ENCODE peak calls at places on chromosomes 1 and 21, in eight cellular contexts. B is psoas muscle; Y is left lung; C is tibial artery; Z is transverse colon; Q is upper lobe of left lung; O is naive thymus-derived CD4-positive, alpha-beta T cell; L is PC-9. N is an unnamed sample.

GRCh38 chr1:37793773-37794371 is at the start of gene MANEAL:
- DNase-seq in Z (peak; percentile 51), L (no peak), Y (peak; percentile 83), B (peak; percentile 76), O (no peak), C (peak; percentile 68), Q (peak; percentile 93), N (peak; percentile 62)

GRCh38 chr1:159207774-159208459 is 3.2 kb downstream of the ACKR1 start:
- DNase-seq in Q (no peak), L (no peak), C (no peak), Z (no peak), Y (no peak), O (no peak), B (no peak), N (no peak)

GRCh38 chr1:116666747-116667576 is 571 bp downstream of the IGSF3 start:
- DNase-seq in L (no peak), B (no peak), Y (no peak), C (no peak), O (no peak), Q (peak; percentile 44), Z (no peak), N (peak; percentile 46)

GRCh38 chr1:97427371-97427770 is 493.5 kb downstream of the DPYD start:
- DNase-seq in C (no peak), Q (no peak), B (no peak), Y (no peak), L (no peak), Z (no peak), O (no peak), N (no peak)

GRCh38 chr1:59014827-59015226 is 231.0 kb upstream of the JUN start:
- DNase-seq in Y (no peak), Z (no peak), C (no peak), Q (no peak), O (no peak), L (no peak), B (no peak), N (no peak)

GRCh38 chr1:53732409-53732808 is 6.6 kb downstream of the GLIS1 start:
- DNase-seq in B (no peak), Q (no peak), O (no peak), Z (no peak), C (no peak), Y (no peak), L (no peak), N (no peak)

GRCh38 chr1:241998412-241998921 is 431 bp downstream of the MAP1LC3C start:
- DNase-seq in Q (peak; percentile 71), Y (peak; percentile 87), O (peak; percentile 27), Z (peak; percentile 81), L (peak; percentile 58), C (peak; percentile 77), B (peak; percentile 87), N (peak; percentile 85)

GRCh38 chr1:54249798-54250497 is 50.0 kb downstream of the MRPL37 start:
- DNase-seq in C (no peak), L (peak; percentile 67), B (peak; percentile 58), Y (no peak), Q (no peak), Z (no peak), O (no peak), N (no peak)

GRCh38 chr1:18414872-18415447 is 65.8 kb upstream of the KLHDC7A start:
- DNase-seq in L (no peak), C (peak; percentile 17), O (no peak), Z (no peak), B (no peak), Y (no peak), Q (no peak), N (no peak)

GRCh38 chr21:43467785-43468184 is 40.9 kb upstream of the SIK1 start:
- DNase-seq in Y (peak; percentile 4), O (no peak), Q (no peak), B (peak; percentile 22), L (no peak), Z (no peak), C (no peak), N (no peak)

GRCh38 chr1:53276902-53277281 is 38.6 kb upstream of the MAGOH start:
- DNase-seq in Z (no peak), L (no peak), B (no peak), O (no peak), C (peak; percentile 49), Q (peak; percentile 80), Y (no peak), N (no peak)

GRCh38 chr1:76862447-76862846 is 4.8 kb upstream of the ST6GALNAC5 start:
- DNase-seq in Q (no peak), O (no peak), L (no peak), Y (no peak), Z (no peak), C (no peak), B (no peak), N (no peak)

GRCh38 chr1:12472798-12473551 is 145.0 kb downstream of the DHRS3 start:
- DNase-seq in B (no peak), O (peak; percentile 61), C (no peak), Q (no peak), Y (peak; percentile 60), Z (peak; percentile 37), L (no peak), N (no peak)

GRCh38 chr1:161177936-161178244 is 583 bp upstream of the B4GALT3 start:
- DNase-seq in Q (no peak), Z (no peak), B (no peak), Y (no peak), O (no peak), L (no peak), C (no peak), N (no peak)

GRCh38 chr1:161176468-161177111 is 717 bp downstream of the B4GALT3 start:
- DNase-seq in O (no peak), Y (no peak), L (no peak), C (no peak), B (peak; percentile 28), Q (no peak), Z (no peak), N (no peak)

GRCh38 chr1:161174911-161175310 is 2.4 kb downstream of the B4GALT3 start:
- DNase-seq in Z (no peak), O (no peak), B (peak; percentile 36), Y (no peak), Q (no peak), C (no peak), L (no peak), N (no peak)

GRCh38 chr1:161177112-161177935 is at the start of gene B4GALT3:
- DNase-seq in Y (peak; percentile 99), B (peak; percentile 95), L (peak; percentile 64), Q (peak; percentile 100), C (peak; percentile 93), O (peak; percentile 90), Z (peak; percentile 94), N (peak; percentile 56)

GRCh38 chr1:161175771-161176453 is 1.4 kb downstream of the B4GALT3 start:
- DNase-seq in Y (no peak), L (no peak), Z (no peak), Q (no peak), B (peak; percentile 44), O (no peak), C (no peak), N (no peak)
- H3K36me3 ChIP-seq in Y (no peaks in the 10 kb centered on the region), L (peaks cover 11% of the 10 kb centered on the region), Z (no peaks in the 10 kb centered on the region), Q (peaks cover 49% of the 10 kb centered on the region), B (peaks cover 6% of the 10 kb centered on the region), O (peaks cover 54% of the 10 kb centered on the region), C (peaks cover 49% of the 10 kb centered on the region), N (peaks cover 32% of the 10 kb centered on the region)

GRCh38 chr1:14064649-14065442 is 364.9 kb downstream of the PRDM2 start:
- DNase-seq in L (no peak), B (no peak), C (no peak), O (no peak), Z (no peak), Y (no peak), Q (peak; percentile 17), N (no peak)
- H3K4me1 ChIP-seq in L (no peaks in the 10 kb centered on the region), B (no peaks in the 10 kb centered on the region), C (no peaks in the 10 kb centered on the region), O (no peaks in the 10 kb centered on the region), Z (no peaks in the 10 kb centered on the region), Y (no peaks in the 10 kb centered on the region), Q (no peaks in the 10 kb centered on the region), N (no peaks in the 10 kb centered on the region)

DNA sequence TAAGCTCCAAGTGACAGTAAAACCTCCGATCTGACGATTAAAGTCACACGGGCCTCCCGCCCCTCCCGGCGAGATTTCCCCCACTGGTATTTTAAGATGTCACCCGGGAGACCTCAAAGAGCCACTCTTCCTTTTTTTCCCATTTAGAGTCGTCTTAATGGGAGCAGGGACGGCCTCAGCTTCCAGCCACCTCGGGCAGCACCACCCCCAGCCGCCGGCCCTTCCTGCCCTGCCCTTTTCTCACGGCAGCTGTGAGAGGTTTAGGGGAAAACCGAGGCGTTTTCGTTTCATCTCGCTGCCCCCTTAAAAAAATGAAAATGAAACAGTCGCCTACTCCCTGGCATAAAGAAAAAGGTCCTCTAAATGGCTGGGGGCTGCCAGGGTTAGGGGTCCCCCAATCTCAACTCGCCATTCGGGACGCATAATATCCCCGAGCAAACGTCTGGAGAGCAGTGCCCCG is 1.4 kb downstream of the RUNX3 start:
- DNase-seq in Z (peak; percentile 45), B (no peak), C (no peak), Y (peak; percentile 67), Q (no peak), L (no peak), O (peak; percentile 68), N (peak; percentile 6)
- H3K27me3 ChIP-seq in Z (peaks cover 98% of the 10 kb centered on the region), B (peaks cover 4% of the 10 kb centered on the region), C (peaks cover 83% of the 10 kb centered on the region), Y (peaks cover 82% of the 10 kb centered on the region), Q (peaks cover 62% of the 10 kb centered on the region), L (peaks cover 16% of the 10 kb centered on the region), O (no peaks in the 10 kb centered on the region), N (no peaks in the 10 kb centered on the region)

GRCh38 chr1:115668579-115668978 is 26.8 kb downstream of the VANGL1 start:
- DNase-seq in L (no peak), Z (no peak), B (no peak), O (no peak), Q (no peak), Y (no peak), C (no peak), N (no peak)

GRCh38 chr1:115665746-115666145 is 24.0 kb downstream of the VANGL1 start:
- DNase-seq in C (no peak), Z (no peak), Y (no peak), L (peak; percentile 54), O (no peak), B (no peak), Q (no peak), N (no peak)

GRCh38 chr1:115666206-115666605 is 24.4 kb downstream of the VANGL1 start:
- DNase-seq in Q (no peak), L (no peak), Z (no peak), C (no peak), Y (no peak), O (no peak), B (no peak), N (no peak)

GRCh38 chr1:115666702-115667101 is 24.9 kb downstream of the VANGL1 start:
- DNase-seq in B (peak; percentile 84), L (no peak), O (no peak), C (peak; percentile 71), Z (no peak), Y (no peak), Q (no peak), N (no peak)

GRCh38 chr1:115665319-115665718 is 23.5 kb downstream of the VANGL1 start:
- DNase-seq in O (no peak), B (no peak), C (no peak), Q (no peak), L (peak; percentile 77), Z (peak; percentile 48), Y (no peak), N (no peak)
- H3K36me3 ChIP-seq in O (no peaks in the 10 kb centered on the region), B (no peaks in the 10 kb centered on the region), C (peaks cover 46% of the 10 kb centered on the region), Q (peaks cover 18% of the 10 kb centered on the region), L (peaks cover 83% of the 10 kb centered on the region), Z (no peaks in the 10 kb centered on the region), Y (no peaks in the 10 kb centered on the region), N (peaks cover 35% of the 10 kb centered on the region)